ENCODE peak calls at places on chromosomes 5 and 9, in six cellular contexts. Z, B, O, C, V and R are unnamed samples. For H3K27me3, the result is how much of the 10 kb centered on the place peaks cover.

GRCh38 chr9:83509372-83509771 is 28.8 kb downstream of the FRMD3 start:
- DNase-seq in Z (no peak), B (no peak), O (no peak), C (peak), V (no peak), R (peak)

GRCh38 chr5:139637438-139638089 is 10.6 kb upstream of the CXXC5 start:
- DNase-seq in Z (no peak), B (peak), O (peak), C (peak), V (peak), R (no peak)

GRCh38 chr9:76646249-76646648 is 118.0 kb upstream of the PCA3 start:
- DNase-seq in Z (no peak), B (no peak), O (no peak), C (no peak), V (no peak), R (no peak)

GRCh38 chr5:116947691-116948528 is 373.3 kb upstream of the SEMA6A start:
- DNase-seq in Z (no peak), B (no peak), O (peak), C (peak), V (peak), R (no peak)

GRCh38 chr5:160923927-160924705 is 72.1 kb upstream of the ATP10B start:
- DNase-seq in Z (no peak), B (no peak), O (no peak), C (peak), V (no peak), R (no peak)

GRCh38 chr5:150999704-151000452 is 20.5 kb upstream of the GPX3 start:
- DNase-seq in Z (no peak), B (peak), O (no peak), C (no peak), V (no peak), R (no peak)

GRCh38 chr9:137387034-137387890 is 35.7 kb downstream of the EXD3 start:
- DNase-seq in Z (no peak), B (peak), O (no peak), C (no peak), V (peak), R (no peak)

GRCh38 chr5:179776413-179776938 is 17.3 kb upstream of the LTC4S start:
- DNase-seq in Z (no peak), B (no peak), O (no peak), C (no peak), V (no peak), R (no peak)

GRCh38 chr5:178115136-178115834 is 2.0 kb downstream of the N4BP3 start:
- DNase-seq in Z (no peak), B (no peak), O (no peak), C (peak), V (peak), R (no peak)

GRCh38 chr5:54275361-54275760 is 35.0 kb downstream of the ARL15 start:
- DNase-seq in Z (no peak), B (no peak), O (no peak), C (no peak), V (no peak), R (no peak)

GRCh38 chr5:170330568-170331054 is 33.0 kb upstream of the LCP2 start:
- DNase-seq in Z (no peak), B (no peak), O (no peak), C (no peak), V (no peak), R (no peak)

GRCh38 chr5:42944989-42945388 is 95.1 kb downstream of the ANXA2R start:
- DNase-seq in Z (peak), B (no peak), O (no peak), C (no peak), V (no peak), R (peak)

GRCh38 chr5:81825237-81825636 is 74.3 kb upstream of the SSBP2 start:
- DNase-seq in Z (peak), B (peak), O (no peak), C (no peak), V (no peak), R (peak)

GRCh38 chr9:22036866-22037626 is 27.9 kb upstream of the CDKN2B start:
- DNase-seq in Z (no peak), B (no peak), O (no peak), C (no peak), V (no peak), R (no peak)

GRCh38 chr5:117177302-117177701 is 602.7 kb upstream of the SEMA6A start:
- DNase-seq in Z (no peak), B (no peak), O (no peak), C (no peak), V (no peak), R (no peak)

GRCh38 chr5:14595189-14595588 is 13.6 kb downstream of the OTULINL start:
- DNase-seq in Z (no peak), B (no peak), O (no peak), C (no peak), V (peak), R (no peak)

GRCh38 chr5:157602505-157602904 is 26.9 kb upstream of the ADAM19 start:
- DNase-seq in Z (no peak), B (no peak), O (no peak), C (no peak), V (peak), R (no peak)

GRCh38 chr5:157167219-157167621 is 1.2 kb upstream of the GARIN3 start:
- DNase-seq in Z (no peak), B (no peak), O (no peak), C (no peak), V (peak), R (no peak)

GRCh38 chr9:27362447-27363210 is 65.7 kb upstream of the EQTN start:
- DNase-seq in Z (no peak), B (no peak), O (no peak), C (no peak), V (no peak), R (no peak)

GRCh38 chr5:124806026-124806856 is 59.8 kb upstream of the ZNF608 start:
- DNase-seq in Z (peak), B (no peak), O (peak), C (peak), V (no peak), R (no peak)

GRCh38 chr9:93891549-93892310 is 63.4 kb downstream of the BARX1 start:
- DNase-seq in Z (no peak), B (peak), O (no peak), C (no peak), V (no peak), R (no peak)

GRCh38 chr5:71922584-71923106 is 184.6 kb upstream of the MAP1B start:
- DNase-seq in Z (no peak), B (no peak), O (no peak), C (no peak), V (peak), R (no peak)

GRCh38 chr9:71279188-71279739 is 157.8 kb upstream of the TRPM3 start:
- DNase-seq in Z (no peak), B (no peak), O (no peak), C (no peak), V (no peak), R (no peak)

GRCh38 chr9:107792596-107792995 is 303.0 kb upstream of the KLF4 start:
- DNase-seq in Z (no peak), B (no peak), O (no peak), C (no peak), V (no peak), R (no peak)

GRCh38 chr9:130284249-130284625 is 18.7 kb downstream of the HMCN2 start:
- DNase-seq in Z (no peak), B (no peak), O (peak), C (no peak), V (no peak), R (no peak)

DNA sequence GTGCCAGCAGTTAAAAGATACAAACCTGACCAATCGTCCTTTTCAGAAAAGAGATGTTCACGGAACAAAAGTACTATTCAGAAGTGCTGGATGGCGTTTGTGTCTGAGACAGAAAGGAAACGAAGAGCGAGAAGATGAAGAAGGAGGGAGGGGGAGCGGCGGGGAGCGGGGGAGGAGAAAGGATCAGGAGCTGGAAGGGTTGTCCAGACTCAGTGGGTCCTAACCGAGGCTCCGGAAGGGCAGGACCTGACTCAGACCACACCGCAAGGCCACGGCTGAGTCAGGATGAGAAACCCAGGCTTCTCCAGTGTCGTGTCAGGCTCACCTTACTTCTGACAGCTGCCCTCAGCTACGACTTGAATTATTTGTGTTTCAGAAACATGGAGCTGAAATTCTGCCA is 46.2 kb downstream of the PAX5 start:
- DNase-seq in Z (no peak), B (peak), O (peak), C (peak), V (no peak), R (no peak)
- H3K27me3 ChIP-seq in Z (half or more), B (under half), O (half or more), C (half or more), V (under half), R (under half)

DNA sequence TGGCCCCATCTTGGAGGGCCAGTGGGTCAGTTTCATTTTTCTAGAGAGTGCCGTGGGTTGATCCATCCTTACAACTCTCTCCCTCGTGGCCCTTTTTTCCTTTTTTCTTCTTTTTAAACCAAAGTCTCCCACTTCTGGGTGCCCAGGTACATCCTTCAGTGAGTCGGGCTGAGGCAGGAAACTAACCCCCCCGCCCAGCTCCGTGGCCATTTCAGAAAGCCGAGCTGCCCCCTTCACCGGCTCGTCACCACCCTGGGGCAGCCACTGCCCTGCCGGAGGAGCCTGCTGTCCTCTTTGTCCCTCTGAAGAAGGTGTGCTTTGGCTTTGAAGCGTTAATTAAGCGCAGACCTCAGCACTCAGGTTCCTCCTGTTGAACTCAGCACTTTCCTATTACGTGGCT is 5.2 kb downstream of the CFAP77 start:
- DNase-seq in Z (no peak), B (no peak), O (no peak), C (no peak), V (no peak), R (no peak)
- H3K27me3 ChIP-seq in Z (half or more), B (under half), O (half or more), C (under half), V (under half), R (under half)

DNA sequence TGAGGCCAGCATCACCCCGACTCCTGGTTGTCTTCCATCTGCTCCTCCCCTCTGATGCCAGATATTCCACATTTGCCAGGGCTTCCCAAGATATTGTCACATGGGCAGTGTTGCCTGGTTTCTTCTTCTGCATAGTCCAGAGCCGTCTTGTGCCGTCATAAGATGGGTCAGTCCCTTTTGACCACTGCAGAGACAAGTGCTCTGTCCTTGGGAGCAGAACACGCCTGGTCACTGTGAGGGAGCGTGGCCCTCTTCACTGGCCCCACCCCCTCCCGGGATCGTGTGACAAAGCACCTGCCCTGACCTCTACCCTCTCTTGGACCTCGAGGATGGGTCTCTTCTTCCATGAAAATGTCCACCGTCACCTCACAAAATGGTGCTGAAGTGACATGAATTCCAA is 41.6 kb downstream of the UBE2QL1 start:
- DNase-seq in Z (no peak), B (no peak), O (no peak), C (no peak), V (no peak), R (no peak)
- H3K27me3 ChIP-seq in Z (under half), B (under half), O (under half), C (under half), V (under half), R (under half)

GRCh38 chr9:136131629-136132499 is 13.2 kb upstream of the TMEM250 start:
- DNase-seq in Z (no peak), B (no peak), O (no peak), C (no peak), V (no peak), R (no peak)
- H3K27me3 ChIP-seq in Z (half or more), B (under half), O (half or more), C (under half), V (under half), R (under half)

GRCh38 chr5:30341492-30341891 is 852.0 kb upstream of the CDH6 start:
- DNase-seq in Z (no peak), B (no peak), O (no peak), C (no peak), V (no peak), R (no peak)
- H3K27me3 ChIP-seq in Z (under half), B (under half), O (under half), C (under half), V (under half), R (under half)

GRCh38 chr9:122228191-122228905 is 409 bp downstream of the LHX6 start:
- DNase-seq in Z (no peak), B (no peak), O (no peak), C (peak), V (no peak), R (no peak)
- H3K27me3 ChIP-seq in Z (half or more), B (under half), O (half or more), C (half or more), V (under half), R (half or more)

GRCh38 chr5:10329808-10330481 is 22.2 kb upstream of the CMBL start:
- DNase-seq in Z (peak), B (peak), O (no peak), C (no peak), V (no peak), R (peak)
- H3K27me3 ChIP-seq in Z (under half), B (under half), O (under half), C (under half), V (under half), R (under half)

DNA sequence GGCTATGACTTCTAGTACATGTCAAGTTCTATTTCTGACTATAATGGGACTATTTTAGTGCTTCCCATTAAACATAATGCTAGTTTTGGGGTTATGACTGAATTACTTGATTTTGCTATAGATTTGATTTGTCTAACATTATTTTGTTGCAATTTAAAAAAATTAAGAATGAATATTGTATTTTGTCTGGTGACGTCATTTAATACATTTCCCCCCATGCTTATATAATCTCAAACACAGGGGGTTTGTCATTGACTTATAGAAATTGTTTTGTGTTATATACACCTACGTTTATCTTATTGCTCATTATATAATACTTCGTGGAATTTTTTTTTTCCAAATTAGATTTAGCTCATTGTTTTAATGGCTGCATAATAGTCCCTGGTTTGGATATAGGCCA is 270.3 kb upstream of the VLDLR start:
- DNase-seq in Z (no peak), B (no peak), O (no peak), C (no peak), V (no peak), R (no peak)
- H3K27me3 ChIP-seq in Z (under half), B (under half), O (under half), C (under half), V (under half), R (under half)

GRCh38 chr5:109692011-109692410 is 2.3 kb downstream of the MAN2A1 start:
- DNase-seq in Z (no peak), B (no peak), O (no peak), C (no peak), V (no peak), R (no peak)

GRCh38 chr5:109692852-109693251 is 3.1 kb downstream of the MAN2A1 start:
- DNase-seq in Z (no peak), B (no peak), O (no peak), C (no peak), V (no peak), R (no peak)

GRCh38 chr5:109695005-109695926 is 5.5 kb downstream of the MAN2A1 start:
- DNase-seq in Z (no peak), B (no peak), O (no peak), C (no peak), V (peak), R (no peak)

GRCh38 chr5:109694451-109694891 is 4.7 kb downstream of the MAN2A1 start:
- DNase-seq in Z (no peak), B (no peak), O (no peak), C (no peak), V (no peak), R (no peak)

GRCh38 chr5:109693535-109694152 is 3.9 kb downstream of the MAN2A1 start:
- DNase-seq in Z (no peak), B (no peak), O (no peak), C (no peak), V (no peak), R (no peak)
- H3K27me3 ChIP-seq in Z (under half), B (under half), O (under half), C (under half), V (under half), R (under half)